ENCODE peak calls at places on chromosome 19, in nine cellular contexts. Z is suprapubic skin, P is HepG2, J is transverse colon, W is K562, H is stomach, R is endothelial cell of umbilical vein, Y is prostate gland, K is upper lobe of left lung. U is an unnamed sample.

GRCh38 chr19:44552324-44552723 is 22.8 kb upstream of the CEACAM20 start:
- DNase-seq in Z (no peak), K (no peak), H (no peak), W (peak; percentile 70), R (peak; percentile 45), J (peak; percentile 26), P (peak; percentile 47), Y (no peak), U (no peak)

GRCh38 chr19:38662508-38663155 is 15.2 kb downstream of the ACTN4 start:
- DNase-seq in K (peak; percentile 56), H (no peak), P (no peak), Z (no peak), W (no peak), R (no peak), J (no peak), Y (no peak), U (no peak)

GRCh38 chr19:3046621-3047306 is 15.5 kb downstream of the TLE5 start:
- DNase-seq in P (no peak), R (no peak), H (no peak), Y (peak; percentile 65), W (peak; percentile 82), Z (no peak), J (peak; percentile 39), K (no peak), U (no peak)

GRCh38 chr19:48637948-48638830 is 1.0 kb upstream of the DBP start:
- DNase-seq in P (peak; percentile 75), R (peak; percentile 89), Z (peak; percentile 93), K (peak; percentile 87), W (peak; percentile 91), H (peak; percentile 83), Y (peak; percentile 88), J (peak; percentile 88), U (peak; percentile 91)

GRCh38 chr19:49746206-49746958 is 16.7 kb downstream of the TSKS start:
- DNase-seq in R (peak; percentile 70), H (peak; percentile 29), W (peak; percentile 100), Y (no peak), K (peak; percentile 45), Z (peak; percentile 75), P (peak; percentile 36), J (peak; percentile 41), U (peak; percentile 26)

GRCh38 chr19:38653028-38653571 is 5.7 kb downstream of the ACTN4 start:
- DNase-seq in Y (no peak), K (peak; percentile 64), Z (no peak), R (peak; percentile 58), W (no peak), J (peak; percentile 78), P (peak; percentile 85), H (peak; percentile 63), U (no peak)

GRCh38 chr19:13906525-13906904 is 514 bp downstream of the CC2D1A start:
- DNase-seq in Z (no peak), P (peak; percentile 58), R (no peak), H (peak; percentile 63), W (peak; percentile 37), K (peak; percentile 52), Y (no peak), J (peak; percentile 82), U (no peak)

GRCh38 chr19:14056069-14056666 is 5.7 kb downstream of the PALM3 start:
- DNase-seq in J (no peak), R (no peak), W (peak; percentile 4), Y (no peak), P (no peak), H (no peak), K (no peak), Z (no peak), U (no peak)

GRCh38 chr19:49231804-49232203 is 74.2 kb downstream of the TRPM4 start:
- DNase-seq in Y (no peak), W (no peak), J (no peak), P (no peak), R (no peak), K (no peak), H (no peak), Z (no peak), U (no peak)

GRCh38 chr19:10192922-10193321 is 1.8 kb downstream of the DNMT1 start:
- DNase-seq in Z (no peak), K (no peak), W (no peak), H (no peak), R (no peak), P (no peak), J (no peak), Y (no peak), U (no peak)

GRCh38 chr19:16244091-16244490 is 46.4 kb downstream of the AP1M1 start:
- DNase-seq in J (no peak), P (no peak), H (no peak), W (no peak), K (no peak), Y (no peak), R (no peak), Z (no peak), U (no peak)

DNA sequence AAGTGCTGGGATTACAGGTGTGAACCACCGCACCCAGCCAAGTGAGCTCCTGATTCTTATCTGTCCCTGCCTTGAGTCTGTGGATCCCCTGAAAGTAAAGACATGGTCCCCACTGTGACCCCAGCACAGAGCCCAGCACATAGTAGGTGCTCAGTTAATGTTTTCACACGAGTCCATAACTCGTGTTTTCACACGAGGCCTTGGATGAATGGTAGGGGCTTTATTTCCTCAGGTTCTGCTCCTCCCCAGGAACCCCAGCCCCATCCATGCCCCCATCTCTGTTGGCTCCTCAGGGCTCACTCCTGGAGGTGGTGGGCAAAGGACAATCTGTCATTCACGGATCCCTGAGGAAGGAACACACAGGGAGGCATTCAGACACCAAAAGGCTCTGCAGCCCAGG is 23.6 kb upstream of the PDE4C start:
- DNase-seq in J (no peak), W (no peak), R (no peak), K (no peak), P (no peak), Y (no peak), Z (no peak), H (no peak), U (no peak)
- TF ChIP-seq POLR2A in J (no peak), W (no peak), R (no peak), K (no peak), P (no peak), Y (no peak), Z (no peak), H (no peak), U (no peak)

GRCh38 chr19:18449552-18449951 is 11.6 kb upstream of the ISYNA1 start:
- DNase-seq in R (no peak), W (no peak), H (no peak), Z (no peak), Y (no peak), J (no peak), P (no peak), K (no peak), U (no peak)

GRCh38 chr19:18450934-18451836 is 13.3 kb upstream of the ISYNA1 start:
- DNase-seq in W (peak; percentile 81), Y (peak; percentile 78), Z (peak; percentile 91), P (peak; percentile 63), K (peak; percentile 83), J (peak; percentile 90), R (peak; percentile 65), H (peak; percentile 91), U (peak; percentile 86)

GRCh38 chr19:18452386-18452785 is 14.5 kb upstream of the ISYNA1 start:
- DNase-seq in P (no peak), H (no peak), K (no peak), Z (no peak), R (no peak), Y (no peak), W (no peak), J (no peak), U (no peak)

GRCh38 chr19:18453269-18454024 is 15.5 kb upstream of the ISYNA1 start:
- DNase-seq in R (no peak), P (no peak), Y (no peak), W (no peak), Z (no peak), K (no peak), J (no peak), H (no peak), U (no peak)

DNA sequence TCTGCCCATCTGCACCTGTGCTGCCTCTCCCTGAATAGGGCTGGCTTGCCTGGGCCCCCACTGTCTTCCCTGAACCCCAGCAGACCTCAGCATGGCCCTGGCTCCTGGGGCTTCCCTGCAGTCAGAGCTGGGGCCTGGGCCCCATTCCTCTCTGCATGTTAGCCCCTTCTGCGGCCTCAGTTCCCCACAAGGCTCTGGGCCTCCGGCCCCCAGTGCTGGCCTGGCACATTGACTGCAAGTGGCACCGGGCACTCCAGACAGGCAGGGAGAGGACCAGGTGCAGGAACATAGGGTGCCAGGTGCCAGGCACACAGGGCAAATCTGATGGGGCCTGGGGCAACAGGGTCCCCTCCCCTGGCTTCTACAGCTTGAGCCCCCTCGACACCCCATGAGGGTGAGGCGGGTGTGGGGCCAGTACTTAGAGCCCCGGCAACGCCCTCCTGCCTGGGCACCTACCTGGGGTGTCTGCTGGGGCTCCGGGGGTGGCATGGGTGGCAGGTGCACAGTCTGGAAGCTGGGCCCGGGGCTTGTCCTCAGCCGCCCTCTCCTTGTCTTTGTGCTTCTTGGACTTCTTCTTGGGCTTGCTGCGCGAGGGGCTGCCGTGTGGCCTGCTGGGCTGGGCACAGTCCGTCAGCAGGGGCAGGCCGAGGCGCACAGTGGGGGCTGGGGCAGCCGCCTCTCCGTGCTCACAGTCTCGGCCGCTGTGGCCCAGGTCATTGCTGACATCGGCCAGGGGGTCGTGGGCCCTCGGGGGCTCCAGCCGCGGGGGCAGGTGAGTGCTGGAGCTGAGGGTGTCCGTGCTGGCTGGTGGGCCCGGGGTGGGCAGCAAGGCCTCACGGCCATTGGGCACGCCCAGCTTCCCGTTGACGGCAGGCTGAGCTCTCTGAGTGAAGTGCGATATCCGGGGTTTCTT is 12.3 kb upstream of the ISYNA1 start:
- DNase-seq in J (no peak), W (no peak), R (no peak), Y (no peak), Z (no peak), K (no peak), P (no peak), H (no peak), U (no peak)
- TF ChIP-seq CTCF in J (no peak), W (no peak), R (no peak), Y (no peak), Z (no peak), K (no peak), P (no peak), H (no peak), U (no peak)

GRCh38 chr19:19236173-19236572 is 24.4 kb downstream of the NCAN start:
- DNase-seq in Y (no peak), R (no peak), J (no peak), Z (no peak), P (no peak), K (no peak), H (no peak), W (no peak), U (no peak)
- TF ChIP-seq POLR2AphosphoS5 in Y (no peak), R (no peak), J (no peak), Z (no peak), P (no peak), K (no peak), H (no peak), W (no peak), U (no peak)

GRCh38 chr19:19366691-19367396 is 38.6 kb upstream of the GATAD2A start:
- DNase-seq in Z (no peak), R (peak; percentile 67), P (peak; percentile 92), H (peak; percentile 86), K (peak; percentile 89), J (peak; percentile 86), W (peak; percentile 80), Y (peak; percentile 62), U (peak; percentile 77)

GRCh38 chr19:19368087-19368486 is 37.4 kb upstream of the GATAD2A start:
- DNase-seq in R (no peak), H (no peak), J (no peak), Y (no peak), P (no peak), W (no peak), K (no peak), Z (no peak), U (no peak)

GRCh38 chr19:19371056-19371455 is 34.4 kb upstream of the GATAD2A start:
- DNase-seq in P (no peak), K (no peak), Z (no peak), H (no peak), Y (no peak), J (peak; percentile 33), W (no peak), R (no peak), U (no peak)

GRCh38 chr19:19372656-19373416 is 32.6 kb upstream of the GATAD2A start:
- DNase-seq in Z (no peak), K (peak; percentile 92), J (peak; percentile 86), H (peak; percentile 74), P (peak; percentile 90), W (peak; percentile 75), Y (no peak), R (peak; percentile 80), U (no peak)
- TF ChIP-seq POLR2A in Z (no peak), K (peak; percentile 61), J (peak; percentile 75), H (no peak), P (peak; percentile 74), W (peak; percentile 67), Y (no peak), R (peak; percentile 51), U (no peak)

U was measured in breast epithelium.